ENCODE peak calls at places on chromosomes 13 and 19, in six cellular contexts. L is thoracic aorta; F is progenitor cell of endocrine pancreas; D is stomach; I is CD8-positive, alpha-beta memory T cell; E is naive thymus-derived CD8-positive, alpha-beta T cell. K is an unnamed sample.

GRCh38 chr13:33016414-33017409 is at the start of gene KL:
- DNase-seq in L (no peak), F (peak; percentile 22), D (peak; percentile 38), I (no peak), E (peak; percentile 22), K (no peak)

GRCh38 chr13:53191091-53191490 is 162.5 kb downstream of the OLFM4 start:
- DNase-seq in L (no peak), F (no peak), D (no peak), I (no peak), E (no peak), K (no peak)

GRCh38 chr19:7888145-7888825 is at the start of gene LRRC8E:
- DNase-seq in L (no peak), F (peak; percentile 69), D (peak; percentile 79), I (no peak), E (no peak), K (no peak)

GRCh38 chr13:81639984-81640582 is 1299.2 kb upstream of the SPRY2 start:
- DNase-seq in L (no peak), F (no peak), D (no peak), I (no peak), E (no peak), K (no peak)

GRCh38 chr13:52070929-52071523 is 46.5 kb downstream of the UTP14C start:
- DNase-seq in L (no peak), F (no peak), D (no peak), I (no peak), E (no peak), K (no peak)

GRCh38 chr13:25249001-25249543 is 38.2 kb downstream of the MTMR6 start:
- DNase-seq in L (no peak), F (no peak), D (no peak), I (no peak), E (no peak), K (no peak)

GRCh38 chr13:32315255-32316029 is at the start of the genes BRCA2 and ZAR1L:
- DNase-seq in L (peak; percentile 67), F (peak; percentile 67), D (peak; percentile 90), I (peak; percentile 84), E (peak; percentile 86), K (peak; percentile 90)

GRCh38 chr13:39196957-39197644 is 158.8 kb downstream of the NHLRC3 start:
- DNase-seq in L (no peak), F (no peak), D (no peak), I (no peak), E (no peak), K (no peak)

K was measured in omental fat pad.